ENCODE peak calls at places on chromosomes 13 and 19, in four cellular contexts. Q is NCI-H2171 treated with DMSO at 0.1 percent for 48 hours, A is BJ, M is RPMI8226. K is an unnamed sample.

GRCh38 chr13:40330950-40331349 is 335.5 kb downstream of the FOXO1 start:
- DNase-seq in Q (no peak), A (no peak), M (no peak), K (no peak)

GRCh38 chr13:65808061-65808460 is 1422.1 kb downstream of the PCDH9 start:
- DNase-seq in Q (no peak), M (no peak), A (no peak), K (no peak)

GRCh38 chr19:4660181-4660791 is 9.9 kb downstream of the MYDGF start:
- DNase-seq in Q (peak; percentile 52), M (peak; percentile 61), A (no peak), K (no peak)

GRCh38 chr19:8001995-8002849 is 3.2 kb downstream of the ELAVL1 start:
- DNase-seq in A (no peak), Q (peak; percentile 17), M (peak; percentile 82), K (no peak)

GRCh38 chr19:7829561-7830271 is at the start of gene EVI5L:
- DNase-seq in M (peak; percentile 99), A (peak; percentile 100), Q (peak; percentile 100), K (peak; percentile 100)

GRCh38 chr13:45278096-45278645 is 62.8 kb downstream of the TPT1 start:
- DNase-seq in A (no peak), Q (no peak), M (no peak), K (no peak)

GRCh38 chr19:44851427-44851826 is 5.3 kb downstream of the NECTIN2 start:
- DNase-seq in M (peak; percentile 29), A (no peak), Q (no peak), K (no peak)

GRCh38 chr19:42325896-42326771 is 699 bp downstream of the MEGF8 start:
- DNase-seq in M (no peak), Q (peak; percentile 30), A (no peak), K (no peak)

GRCh38 chr13:94176576-94176975 is 302.9 kb downstream of the DCT start:
- DNase-seq in A (no peak), Q (no peak), M (no peak), K (no peak)

GRCh38 chr19:28426902-28427232 is 786.1 kb downstream of the UQCRFS1 start:
- DNase-seq in M (no peak), Q (no peak), A (peak; percentile 10), K (no peak)

GRCh38 chr19:6710273-6711077 is 10.0 kb downstream of the C3 start:
- DNase-seq in A (no peak), Q (no peak), M (peak; percentile 56), K (no peak)

GRCh38 chr13:48353590-48353989 is 50.0 kb downstream of the RB1 start:
- DNase-seq in Q (no peak), M (no peak), A (no peak), K (no peak)

GRCh38 chr19:18001837-18002345 is 6.1 kb upstream of the ARRDC2 start:
- DNase-seq in M (no peak), A (no peak), Q (no peak), K (no peak)

GRCh38 chr19:39599116-39599515 is 3.2 kb upstream of the LGALS13 start:
- DNase-seq in M (peak; percentile 41), Q (no peak), A (no peak), K (no peak)

GRCh38 chr19:47398707-47399106 is 20.6 kb downstream of the MEIS3 start:
- DNase-seq in Q (no peak), A (no peak), M (no peak), K (no peak)

GRCh38 chr13:109785141-109785891 is 1.1 kb downstream of the IRS2 start:
- DNase-seq in M (no peak), A (no peak), Q (peak; percentile 59), K (no peak)

GRCh38 chr19:30153326-30154210 is 211.5 kb downstream of the URI1 start:
- DNase-seq in A (no peak), M (no peak), Q (peak; percentile 23), K (no peak)

GRCh38 chr13:95267662-95268369 is 33.4 kb downstream of the ABCC4 start:
- DNase-seq in Q (peak; percentile 63), M (no peak), A (peak; percentile 68), K (peak; percentile 68)

GRCh38 chr13:41577437-41577836 is 120.1 kb downstream of the RGCC start:
- DNase-seq in M (no peak), A (no peak), Q (no peak), K (no peak)

GRCh38 chr19:7783991-7784421 is 21.0 kb downstream of the CLEC4M start:
- DNase-seq in M (peak; percentile 97), Q (no peak), A (no peak), K (no peak)

GRCh38 chr19:17089238-17089637 is 13.7 kb downstream of the MYO9B start:
- DNase-seq in Q (no peak), M (no peak), A (peak; percentile 49), K (no peak)

GRCh38 chr19:18605546-18606280 is 886 bp downstream of the CRLF1 start:
- DNase-seq in Q (no peak), M (no peak), A (no peak), K (no peak)

GRCh38 chr13:98103942-98104880 is 38.7 kb upstream of the FARP1 start:
- DNase-seq in Q (no peak), A (no peak), M (no peak), K (no peak)

GRCh38 chr19:31232220-31232619 is 117.0 kb downstream of the TSHZ3 start:
- DNase-seq in Q (no peak), M (no peak), A (no peak), K (no peak)

GRCh38 chr13:27607125-27607524 is 13.2 kb downstream of the LNX2 start:
- DNase-seq in M (peak; percentile 14), Q (no peak), A (peak; percentile 43), K (no peak)

GRCh38 chr13:35093356-35093755 is 151.3 kb downstream of the NBEA start:
- DNase-seq in M (no peak), A (no peak), Q (no peak), K (no peak)

GRCh38 chr13:40356011-40356410 is 310.4 kb downstream of the FOXO1 start:
- DNase-seq in A (no peak), Q (no peak), M (no peak), K (no peak)

K was measured in NCI-H524 treated with DMSO at 0.1 percent for 48 hours.